ENCODE peak calls at places on chromosomes 12 and 14, in four cellular contexts. P is HCT116, B is transverse colon, D is kidney. Y is an unnamed sample.

GRCh38 chr14:105865266-105865903 is 339.0 kb downstream of the TMEM121 start:
- DNase-seq in P (no peak), B (no peak), D (no peak), Y (no peak)

GRCh38 chr12:38544357-38545066 is 227.9 kb downstream of the ALG10B start:
- DNase-seq in P (no peak), B (no peak), D (no peak), Y (no peak)

GRCh38 chr14:54784657-54785056 is 118.0 kb downstream of the GCH1 start:
- DNase-seq in P (no peak), B (no peak), D (peak), Y (no peak)

GRCh38 chr14:55938249-55938791 is 179.9 kb upstream of the PELI2 start:
- DNase-seq in P (no peak), B (peak), D (peak), Y (peak)

GRCh38 chr12:33253123-33253522 is 186.5 kb downstream of the SYT10 start:
- DNase-seq in P (no peak), B (no peak), D (no peak), Y (no peak)

GRCh38 chr14:71212683-71213107 is 305.4 kb downstream of the PCNX1 start:
- DNase-seq in P (no peak), B (no peak), D (no peak), Y (no peak)

GRCh38 chr12:6074979-6075585 is 49.4 kb downstream of the VWF start:
- DNase-seq in P (no peak), B (peak), D (no peak), Y (no peak)

GRCh38 chr12:104738841-104739642 is 219.0 kb downstream of the SLC41A2 start:
- DNase-seq in P (no peak), B (no peak), D (peak), Y (no peak)

GRCh38 chr14:47821134-47821533 is 145.7 kb upstream of the MDGA2 start:
- DNase-seq in P (no peak), B (no peak), D (no peak), Y (no peak)

GRCh38 chr14:28603606-28604005 is 163.0 kb upstream of the FOXG1 start:
- DNase-seq in P (no peak), B (no peak), D (no peak), Y (no peak)

GRCh38 chr14:26290007-26290530 is 307.8 kb downstream of the NOVA1 start:
- DNase-seq in P (no peak), B (no peak), D (no peak), Y (no peak)

GRCh38 chr12:112839386-112839972 is 47.9 kb downstream of the RPH3A start:
- DNase-seq in P (no peak), B (no peak), D (no peak), Y (peak)

GRCh38 chr14:88604213-88604612 is 41.4 kb downstream of the ZC3H14 start:
- DNase-seq in P (no peak), B (no peak), D (no peak), Y (no peak)

GRCh38 chr14:22882529-22883190 is 362 bp upstream of the REM2 start:
- DNase-seq in P (peak), B (peak), D (no peak), Y (no peak)

GRCh38 chr14:69928111-69928523 is 48.9 kb downstream of the SMOC1 start:
- DNase-seq in P (no peak), B (no peak), D (no peak), Y (no peak)

GRCh38 chr14:44795725-44796124 is 166.0 kb downstream of the KLHL28 start:
- DNase-seq in P (no peak), B (no peak), D (no peak), Y (peak)

GRCh38 chr12:105382771-105383632 is 52.5 kb downstream of the C12orf75 start:
- DNase-seq in P (peak), B (no peak), D (no peak), Y (no peak)

GRCh38 chr12:127640181-127640886 is 626.6 kb upstream of the TMEM132C start:
- DNase-seq in P (no peak), B (no peak), D (no peak), Y (no peak)

GRCh38 chr12:92064420-92064819 is 81.2 kb downstream of the BTG1 start:
- DNase-seq in P (no peak), B (no peak), D (no peak), Y (no peak)

GRCh38 chr14:24943024-24943423 is 106.9 kb downstream of the STXBP6 start:
- DNase-seq in P (no peak), B (peak), D (no peak), Y (no peak)

GRCh38 chr12:52320784-52321400 is at the start of gene KRT83:
- DNase-seq in P (no peak), B (no peak), D (peak), Y (no peak)

GRCh38 chr12:79858518-79858917 is 76.4 kb downstream of the PPP1R12A start:
- DNase-seq in P (no peak), B (no peak), D (no peak), Y (no peak)

GRCh38 chr12:113049976-113050742 is 6.4 kb upstream of the DTX1 start:
- DNase-seq in P (peak), B (peak), D (peak), Y (no peak)

GRCh38 chr14:72743626-72744025 is 150.3 kb downstream of the DPF3 start:
- DNase-seq in P (no peak), B (no peak), D (no peak), Y (no peak)

GRCh38 chr12:77841467-77842054 is 10.9 kb downstream of the NAV3 start:
- DNase-seq in P (no peak), B (no peak), D (no peak), Y (no peak)

GRCh38 chr14:106831322-106831720 is 1304.9 kb downstream of the TMEM121 start:
- DNase-seq in P (no peak), B (peak), D (no peak), Y (no peak)

GRCh38 chr14:21626491-21627230 is 8.1 kb downstream of the OR10G2 start:
- DNase-seq in P (no peak), B (no peak), D (no peak), Y (no peak)

GRCh38 chr12:14403711-14404164 is 38.3 kb downstream of the ATF7IP start:
- DNase-seq in P (no peak), B (no peak), D (no peak), Y (no peak)

GRCh38 chr14:32372154-32372553 is 43.1 kb downstream of the AKAP6 start:
- DNase-seq in P (no peak), B (no peak), D (no peak), Y (peak)

GRCh38 chr12:84397279-84397678 is 515.3 kb downstream of the SLC6A15 start:
- DNase-seq in P (no peak), B (no peak), D (no peak), Y (no peak)

GRCh38 chr12:42729532-42729895 is 140.0 kb upstream of the PRICKLE1 start:
- DNase-seq in P (no peak), B (no peak), D (no peak), Y (no peak)

GRCh38 chr14:98138666-98139065 is 1133.3 kb downstream of the BCL11B start:
- DNase-seq in P (peak), B (peak), D (no peak), Y (no peak)

GRCh38 chr12:67220065-67220464 is 49.1 kb upstream of the CAND1 start:
- DNase-seq in P (peak), B (peak), D (no peak), Y (no peak)

GRCh38 chr12:31612819-31613218 is 21.9 kb upstream of the DENND5B start:
- DNase-seq in P (no peak), B (no peak), D (no peak), Y (no peak)

GRCh38 chr12:19946549-19946948 is 421.8 kb upstream of the PDE3A start:
- DNase-seq in P (no peak), B (no peak), D (no peak), Y (no peak)

GRCh38 chr12:52182898-52183543 is 8.8 kb downstream of the KRT80 start:
- DNase-seq in P (no peak), B (no peak), D (no peak), Y (peak)

DNA sequence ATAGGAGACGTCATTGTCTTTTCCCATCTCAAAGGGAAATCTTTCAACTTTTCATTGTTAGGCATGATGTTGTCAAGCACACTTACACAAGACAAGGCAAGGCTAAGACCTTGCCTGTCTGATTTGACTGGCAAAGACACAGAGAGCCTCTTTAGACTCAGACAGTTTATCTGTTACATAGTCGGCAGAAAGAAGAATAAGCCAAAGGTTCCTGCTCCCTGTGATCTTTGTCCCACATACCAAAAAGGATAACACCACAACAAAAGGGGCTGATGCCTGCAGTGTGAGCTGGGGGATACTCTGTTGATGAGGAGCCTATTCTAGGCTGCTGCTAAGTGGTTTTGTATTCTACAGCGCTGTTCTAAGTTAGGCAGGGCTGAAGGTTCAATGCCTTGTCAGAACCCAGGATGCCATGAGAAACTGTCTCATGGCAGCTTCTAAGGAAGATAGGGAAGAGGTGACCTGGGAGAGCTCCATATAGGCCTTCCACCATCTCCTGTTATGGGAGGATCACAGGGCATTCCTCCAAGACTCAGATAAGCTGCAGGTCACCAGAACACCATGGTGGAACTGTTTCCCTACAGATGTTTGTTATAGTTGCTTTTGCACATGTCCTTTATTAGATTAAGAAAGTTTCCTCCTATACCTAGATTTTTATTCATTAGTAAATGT is 12.7 kb downstream of the ERC1 start:
- DNase-seq in P (no peak), B (no peak), D (no peak), Y (no peak)
- H3K27ac ChIP-seq in P (no peak), B (no peak), D (no peak), Y (no peak)

DNA sequence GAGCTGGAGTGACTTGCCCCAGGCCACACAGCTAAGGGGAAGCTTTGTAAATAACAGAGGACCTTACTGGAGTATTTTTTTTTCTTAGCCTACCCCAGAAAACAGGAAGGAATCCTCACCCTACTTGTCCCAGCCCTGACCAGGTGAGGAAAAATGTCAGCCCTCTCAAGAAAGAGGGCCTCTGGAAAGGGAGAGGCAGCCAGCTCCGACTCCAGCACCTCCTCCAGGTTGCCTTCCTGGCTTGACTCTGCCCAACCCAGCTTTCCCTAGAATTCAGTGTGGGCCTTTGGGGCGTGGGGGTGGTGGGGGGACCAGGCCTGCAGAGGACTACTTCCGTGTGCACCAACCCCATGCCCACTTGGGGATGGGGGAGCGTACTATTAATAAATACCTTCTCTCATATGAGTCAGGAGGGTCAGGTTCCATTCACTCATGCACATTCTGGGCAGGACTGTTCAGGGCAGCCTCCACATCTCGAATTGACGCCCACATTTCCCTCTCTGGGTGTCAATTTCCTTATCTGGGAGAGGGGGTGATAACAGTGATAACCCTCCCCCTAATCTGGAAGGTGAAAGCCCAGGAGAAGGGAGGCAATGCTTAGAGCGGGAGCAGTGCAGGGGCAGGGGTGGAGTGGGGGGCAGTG is 5.2 kb downstream of the RHOF start:
- DNase-seq in P (no peak), B (peak), D (no peak), Y (no peak)
- H3K27ac ChIP-seq in P (peak), B (peak), D (no peak), Y (peak)

DNA sequence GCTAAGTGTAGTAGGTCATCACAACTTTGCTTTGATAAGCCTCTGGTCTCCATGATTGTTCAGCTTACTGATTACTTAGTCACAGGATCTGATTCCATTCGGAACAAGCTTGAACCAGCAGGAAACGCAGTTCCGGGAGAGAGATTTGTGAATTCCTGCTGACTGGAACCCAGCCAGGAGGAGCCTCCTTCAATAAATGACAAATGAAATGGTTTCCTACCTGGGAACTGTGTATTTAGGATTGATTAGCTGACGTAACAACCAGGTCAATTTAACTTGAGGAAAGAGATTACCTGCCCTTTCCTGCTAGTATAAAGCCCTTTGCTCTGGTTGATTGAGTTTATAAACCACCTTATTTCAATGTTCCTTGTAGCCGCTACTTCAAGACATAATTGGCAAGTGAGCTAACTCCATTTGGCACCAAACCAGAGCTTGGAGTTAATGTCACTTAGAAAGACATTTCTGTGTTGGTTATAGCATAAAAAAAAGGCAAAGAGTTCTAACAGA is 35.1 kb upstream of the KCNH3 start:
- DNase-seq in P (peak), B (peak), D (no peak), Y (peak)
- H3K27ac ChIP-seq in P (peak), B (peak), D (peak), Y (peak)

DNA sequence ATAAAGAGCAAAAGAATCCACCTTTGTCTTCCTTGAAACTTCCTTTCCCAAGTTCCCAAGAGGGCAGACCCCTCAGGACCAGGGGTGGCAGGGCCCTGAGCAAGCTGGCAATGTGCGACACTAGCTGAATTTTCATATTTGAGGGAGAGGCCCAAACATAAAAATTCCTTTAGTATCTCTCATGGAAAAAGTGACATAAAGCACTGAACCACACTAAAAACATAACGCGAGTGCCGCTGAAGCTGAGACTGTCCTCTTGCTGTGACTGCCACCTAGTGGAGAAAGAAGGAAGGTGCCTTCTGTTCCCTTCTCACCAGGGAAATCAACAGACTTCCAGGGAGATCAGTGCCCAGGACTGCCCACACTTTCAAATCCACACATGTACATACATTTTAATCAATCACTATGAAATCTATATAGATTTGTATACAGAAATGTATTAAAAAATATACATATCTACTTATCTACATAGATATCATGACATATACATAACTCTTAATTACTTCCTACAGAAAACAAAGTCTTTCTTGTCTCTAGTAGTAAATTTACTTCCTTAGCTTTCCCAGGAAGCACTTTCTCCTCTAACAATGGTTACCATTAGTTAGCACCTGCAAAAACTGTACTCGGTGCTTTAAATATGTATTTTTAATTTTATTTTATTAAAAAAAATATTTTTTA is 53.8 kb downstream of the SSH1 start:
- DNase-seq in P (peak), B (peak), D (no peak), Y (no peak)
- H3K27ac ChIP-seq in P (peak), B (peak), D (peak), Y (peak)

GRCh38 chr14:37036669-37037341 is 135.6 kb downstream of the SLC25A21 start:
- DNase-seq in P (no peak), B (no peak), D (no peak), Y (no peak)
- H3K27ac ChIP-seq in P (no peak), B (no peak), D (no peak), Y (no peak)

DNA sequence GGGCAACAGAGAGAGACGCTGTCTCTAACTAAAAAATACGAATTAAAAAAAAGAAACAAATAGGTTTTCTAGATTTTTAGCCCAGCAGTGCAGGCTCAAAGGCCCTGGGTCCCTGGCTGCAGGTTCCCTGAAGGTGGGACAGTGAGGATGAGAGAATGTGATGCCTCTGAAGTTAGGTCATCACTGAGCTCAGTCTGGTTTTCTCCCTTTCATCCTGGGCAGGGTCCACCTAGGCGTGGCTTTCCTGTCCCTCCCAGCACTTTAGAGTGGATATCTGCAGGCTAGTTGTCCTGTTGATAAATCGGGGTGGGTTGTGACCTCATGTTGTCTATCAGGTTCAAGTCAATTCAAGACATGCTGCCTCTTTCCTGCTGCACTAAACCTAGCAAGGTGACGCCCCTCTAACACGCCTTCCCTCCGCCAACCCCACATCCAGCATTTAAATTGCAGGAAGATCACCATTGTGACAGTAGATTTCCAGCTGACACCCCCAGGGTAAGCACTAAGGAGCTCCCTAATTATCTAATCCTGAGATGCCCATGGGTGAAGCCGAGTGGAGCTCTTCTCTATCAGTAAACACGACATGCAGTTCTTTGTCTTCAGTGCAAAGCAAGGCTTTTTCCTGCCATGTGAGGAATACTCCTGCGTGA is 61.0 kb downstream of the MAP1LC3B2 start:
- DNase-seq in P (no peak), B (no peak), D (no peak), Y (no peak)
- H3K27ac ChIP-seq in P (no peak), B (no peak), D (no peak), Y (no peak)

GRCh38 chr12:60255044-60255443 is 659.2 kb downstream of the SLC16A7 start:
- DNase-seq in P (no peak), B (no peak), D (no peak), Y (no peak)
- H3K27ac ChIP-seq in P (no peak), B (no peak), D (no peak), Y (no peak)

Y was measured in epithelial cell of prostate.